ENCODE peak calls at places on chromosomes 5 and 9, in nine cellular contexts. R, G, B, H, D, N, X, F and W are unnamed samples.

GRCh38 chr5:82276800-82277612 is 1.1 kb downstream of the RPS23 start:
- DNase-seq in R (no peak), X (no peak), F (no peak), B (no peak), H (no peak), D (no peak), G (no peak), N (no peak), W (no peak)

GRCh38 chr9:76425677-76426453 is 31.6 kb upstream of the RFK start:
- DNase-seq in R (no peak), N (no peak), X (no peak), G (no peak), B (no peak), D (no peak), F (no peak), H (no peak), W (no peak)

GRCh38 chr5:150122158-150122510 is 33.5 kb downstream of the PDGFRB start:
- DNase-seq in G (no peak), B (no peak), R (no peak), F (peak), X (peak), H (no peak), N (no peak), D (peak), W (no peak)

GRCh38 chr9:69671904-69672827 is at the start of gene APBA1:
- DNase-seq in F (peak), N (peak), D (peak), H (peak), X (peak), G (peak), B (peak), R (no peak), W (peak)

GRCh38 chr9:37602817-37603216 is 10.4 kb upstream of the TOMM5 start:
- DNase-seq in R (no peak), G (no peak), X (no peak), F (no peak), B (no peak), N (no peak), H (no peak), D (peak), W (peak)

GRCh38 chr5:116880150-116880549 is 305.5 kb upstream of the SEMA6A start:
- DNase-seq in H (no peak), D (no peak), G (no peak), R (no peak), B (no peak), N (no peak), F (no peak), X (no peak), W (no peak)

GRCh38 chr9:19787672-19788071 is 1.2 kb downstream of the SLC24A2 start:
- DNase-seq in D (no peak), N (no peak), H (no peak), G (no peak), F (no peak), X (no peak), R (no peak), B (no peak), W (no peak)

GRCh38 chr9:82810902-82811301 is 252.0 kb downstream of the RASEF start:
- DNase-seq in G (no peak), H (no peak), N (no peak), X (peak), B (no peak), R (no peak), F (no peak), D (no peak), W (no peak)

GRCh38 chr5:130871346-130872086 is 293.5 kb downstream of the HINT1 start:
- DNase-seq in D (peak), N (no peak), G (peak), R (no peak), F (no peak), X (peak), B (no peak), H (no peak), W (peak)

GRCh38 chr9:3848445-3849114 is 322.8 kb upstream of the RFX3 start:
- DNase-seq in H (no peak), F (no peak), D (no peak), X (peak), B (no peak), N (no peak), R (no peak), G (peak), W (no peak)

GRCh38 chr5:88732181-88732633 is 150.8 kb downstream of the MEF2C start:
- DNase-seq in R (no peak), D (peak), G (no peak), N (peak), H (no peak), X (peak), B (no peak), F (peak), W (peak)